ENCODE peak calls at places on chromosomes 7 and 10, in six cellular contexts. One of them, this sample, is unnamed. For H3K36me3 and H3K4me1, the result is how much of the 10 kb centered on the place peaks cover.

GRCh38 chr7:135943266-135943889 is 33.8 kb downstream of the MTPN start:
- DNase-seq in right lobe of liver: no peak
- DNase-seq in heart left ventricle: no peak
- DNase-seq in fibroblast of lung: peak
- DNase-seq in left ventricle myocardium inferior: no peak
- DNase-seq in PC-9: no peak
- DNase-seq in this sample: no peak

GRCh38 chr10:95832216-95833037 is 75.3 kb upstream of the CC2D2B start:
- DNase-seq in right lobe of liver: no peak
- DNase-seq in heart left ventricle: no peak
- DNase-seq in fibroblast of lung: no peak
- DNase-seq in left ventricle myocardium inferior: no peak
- DNase-seq in PC-9: no peak
- DNase-seq in this sample: no peak

GRCh38 chr10:98963608-98964007 is 272.0 kb downstream of the HPSE2 start:
- DNase-seq in right lobe of liver: no peak
- DNase-seq in heart left ventricle: no peak
- DNase-seq in fibroblast of lung: peak
- DNase-seq in left ventricle myocardium inferior: no peak
- DNase-seq in PC-9: no peak
- DNase-seq in this sample: no peak

GRCh38 chr10:3330687-3331086 is 158.1 kb upstream of the PITRM1 start:
- DNase-seq in right lobe of liver: no peak
- DNase-seq in heart left ventricle: peak
- DNase-seq in fibroblast of lung: peak
- DNase-seq in left ventricle myocardium inferior: no peak
- DNase-seq in PC-9: peak
- DNase-seq in this sample: no peak

GRCh38 chr7:5422324-5423271 is 1.0 kb downstream of the TNRC18 start:
- DNase-seq in right lobe of liver: peak
- DNase-seq in heart left ventricle: no peak
- DNase-seq in fibroblast of lung: peak
- DNase-seq in left ventricle myocardium inferior: peak
- DNase-seq in PC-9: peak
- DNase-seq in this sample: no peak

GRCh38 chr7:131294553-131294952 is 33.1 kb upstream of the MKLN1 start:
- DNase-seq in right lobe of liver: no peak
- DNase-seq in heart left ventricle: no peak
- DNase-seq in fibroblast of lung: no peak
- DNase-seq in left ventricle myocardium inferior: no peak
- DNase-seq in PC-9: no peak
- DNase-seq in this sample: peak

GRCh38 chr10:21533577-21534475 is at the start of gene MLLT10:
- DNase-seq in right lobe of liver: peak
- DNase-seq in heart left ventricle: peak
- DNase-seq in fibroblast of lung: peak
- DNase-seq in left ventricle myocardium inferior: peak
- DNase-seq in PC-9: peak
- DNase-seq in this sample: peak

GRCh38 chr7:98754041-98754479 is 115.8 kb downstream of the TMEM130 start:
- DNase-seq in right lobe of liver: no peak
- DNase-seq in heart left ventricle: no peak
- DNase-seq in fibroblast of lung: peak
- DNase-seq in left ventricle myocardium inferior: no peak
- DNase-seq in PC-9: no peak
- DNase-seq in this sample: no peak

GRCh38 chr10:129730993-129731325 is 233.1 kb downstream of the EBF3 start:
- DNase-seq in right lobe of liver: no peak
- DNase-seq in heart left ventricle: no peak
- DNase-seq in fibroblast of lung: no peak
- DNase-seq in left ventricle myocardium inferior: no peak
- DNase-seq in PC-9: no peak
- DNase-seq in this sample: peak

GRCh38 chr7:98296833-98297232 is 15.3 kb downstream of the BRI3 start:
- DNase-seq in right lobe of liver: no peak
- DNase-seq in heart left ventricle: no peak
- DNase-seq in fibroblast of lung: no peak
- DNase-seq in left ventricle myocardium inferior: no peak
- DNase-seq in PC-9: no peak
- DNase-seq in this sample: no peak

GRCh38 chr7:151482883-151483699 is 36.6 kb downstream of the RHEB start:
- DNase-seq in right lobe of liver: no peak
- DNase-seq in heart left ventricle: no peak
- DNase-seq in fibroblast of lung: no peak
- DNase-seq in left ventricle myocardium inferior: no peak
- DNase-seq in PC-9: peak
- DNase-seq in this sample: no peak

GRCh38 chr10:80408198-80409085 is at the start of gene PRXL2A:
- DNase-seq in right lobe of liver: peak
- DNase-seq in heart left ventricle: peak
- DNase-seq in fibroblast of lung: peak
- DNase-seq in left ventricle myocardium inferior: peak
- DNase-seq in PC-9: peak
- DNase-seq in this sample: no peak

GRCh38 chr10:103727546-103727963 is 127.8 kb downstream of the SH3PXD2A start:
- DNase-seq in right lobe of liver: no peak
- DNase-seq in heart left ventricle: peak
- DNase-seq in fibroblast of lung: no peak
- DNase-seq in left ventricle myocardium inferior: peak
- DNase-seq in PC-9: no peak
- DNase-seq in this sample: no peak

GRCh38 chr10:125808047-125808446 is 15.0 kb downstream of the UROS start:
- DNase-seq in right lobe of liver: no peak
- DNase-seq in heart left ventricle: no peak
- DNase-seq in fibroblast of lung: no peak
- DNase-seq in left ventricle myocardium inferior: no peak
- DNase-seq in PC-9: no peak
- DNase-seq in this sample: no peak
- H3K36me3 ChIP-seq in right lobe of liver: under half
- H3K36me3 ChIP-seq in heart left ventricle: half or more
- H3K36me3 ChIP-seq in fibroblast of lung: under half
- H3K36me3 ChIP-seq in left ventricle myocardium inferior: half or more
- H3K36me3 ChIP-seq in PC-9: under half
- H3K36me3 ChIP-seq in this sample: half or more

GRCh38 chr7:116740758-116741462 is 68.9 kb downstream of the MET start:
- DNase-seq in right lobe of liver: peak
- DNase-seq in heart left ventricle: no peak
- DNase-seq in fibroblast of lung: peak
- DNase-seq in left ventricle myocardium inferior: no peak
- DNase-seq in PC-9: no peak
- DNase-seq in this sample: no peak
- H3K4me1 ChIP-seq in right lobe of liver: under half
- H3K4me1 ChIP-seq in heart left ventricle: under half
- H3K4me1 ChIP-seq in fibroblast of lung: under half
- H3K4me1 ChIP-seq in left ventricle myocardium inferior: under half
- H3K4me1 ChIP-seq in PC-9: under half
- H3K4me1 ChIP-seq in this sample: under half

GRCh38 chr7:127251048-127251451 is 1.7 kb downstream of the GRM8 start:
- DNase-seq in right lobe of liver: no peak
- DNase-seq in heart left ventricle: no peak
- DNase-seq in fibroblast of lung: no peak
- DNase-seq in left ventricle myocardium inferior: no peak
- DNase-seq in PC-9: no peak
- DNase-seq in this sample: no peak
- H3K27ac ChIP-seq in right lobe of liver: no peak
- H3K27ac ChIP-seq in heart left ventricle: no peak
- H3K27ac ChIP-seq in fibroblast of lung: no peak
- H3K27ac ChIP-seq in left ventricle myocardium inferior: no peak
- H3K27ac ChIP-seq in PC-9: no peak
- H3K27ac ChIP-seq in this sample: no peak

GRCh38 chr10:11521860-11522259 is 89.6 kb downstream of the USP6NL start:
- DNase-seq in right lobe of liver: no peak
- DNase-seq in heart left ventricle: peak
- DNase-seq in fibroblast of lung: peak
- DNase-seq in left ventricle myocardium inferior: no peak
- DNase-seq in PC-9: no peak
- DNase-seq in this sample: no peak
- H3K36me3 ChIP-seq in right lobe of liver: under half
- H3K36me3 ChIP-seq in heart left ventricle: under half
- H3K36me3 ChIP-seq in fibroblast of lung: under half
- H3K36me3 ChIP-seq in left ventricle myocardium inferior: under half
- H3K36me3 ChIP-seq in PC-9: under half
- H3K36me3 ChIP-seq in this sample: under half